ENCODE peak calls at places on chromosome 1, in seven cellular contexts. One of them, this sample, is unnamed.

GRCh38 chr1:210098376-210098775 is 134.2 kb upstream of the SERTAD4 start:
- DNase-seq in NCI-H1417: no peak
- DNase-seq in body of pancreas: no peak
- DNase-seq in tibial artery: no peak
- DNase-seq in naive thymus-derived CD4-positive, alpha-beta T cell: no peak
- DNase-seq in NCI-H460: no peak
- DNase-seq in upper lobe of right lung: no peak
- DNase-seq in this sample: no peak

GRCh38 chr1:197180252-197180878 is 33.9 kb upstream of the ASPM start:
- DNase-seq in NCI-H1417: peak
- DNase-seq in body of pancreas: no peak
- DNase-seq in tibial artery: no peak
- DNase-seq in naive thymus-derived CD4-positive, alpha-beta T cell: no peak
- DNase-seq in NCI-H460: peak
- DNase-seq in upper lobe of right lung: no peak
- DNase-seq in this sample: no peak

GRCh38 chr1:170586321-170586855 is 54.4 kb downstream of the GORAB start:
- DNase-seq in NCI-H1417: no peak
- DNase-seq in body of pancreas: no peak
- DNase-seq in tibial artery: peak
- DNase-seq in naive thymus-derived CD4-positive, alpha-beta T cell: no peak
- DNase-seq in NCI-H460: no peak
- DNase-seq in upper lobe of right lung: no peak
- DNase-seq in this sample: no peak

GRCh38 chr1:12496154-12496961 is 121.7 kb downstream of the DHRS3 start:
- DNase-seq in NCI-H1417: no peak
- DNase-seq in body of pancreas: peak
- DNase-seq in tibial artery: peak
- DNase-seq in naive thymus-derived CD4-positive, alpha-beta T cell: no peak
- DNase-seq in NCI-H460: no peak
- DNase-seq in upper lobe of right lung: no peak
- DNase-seq in this sample: no peak

GRCh38 chr1:33181038-33181861 is 593 bp downstream of the TRIM62 start:
- DNase-seq in NCI-H1417: peak
- DNase-seq in body of pancreas: peak
- DNase-seq in tibial artery: peak
- DNase-seq in naive thymus-derived CD4-positive, alpha-beta T cell: peak
- DNase-seq in NCI-H460: no peak
- DNase-seq in upper lobe of right lung: peak
- DNase-seq in this sample: peak

GRCh38 chr1:93013311-93014091 is 52.2 kb upstream of the DIPK1A start:
- DNase-seq in NCI-H1417: no peak
- DNase-seq in body of pancreas: no peak
- DNase-seq in tibial artery: no peak
- DNase-seq in naive thymus-derived CD4-positive, alpha-beta T cell: no peak
- DNase-seq in NCI-H460: no peak
- DNase-seq in upper lobe of right lung: no peak
- DNase-seq in this sample: no peak

GRCh38 chr1:162036156-162036555 is 12.5 kb upstream of the OLFML2B start:
- DNase-seq in NCI-H1417: no peak
- DNase-seq in body of pancreas: no peak
- DNase-seq in tibial artery: no peak
- DNase-seq in naive thymus-derived CD4-positive, alpha-beta T cell: no peak
- DNase-seq in NCI-H460: no peak
- DNase-seq in upper lobe of right lung: no peak
- DNase-seq in this sample: no peak

GRCh38 chr1:97930472-97930871 is 9.6 kb upstream of the DPYD start:
- DNase-seq in NCI-H1417: no peak
- DNase-seq in body of pancreas: no peak
- DNase-seq in tibial artery: no peak
- DNase-seq in naive thymus-derived CD4-positive, alpha-beta T cell: no peak
- DNase-seq in NCI-H460: no peak
- DNase-seq in upper lobe of right lung: no peak
- DNase-seq in this sample: no peak

GRCh38 chr1:64691631-64692030 is 53.2 kb upstream of the RAVER2 start:
- DNase-seq in NCI-H1417: no peak
- DNase-seq in body of pancreas: no peak
- DNase-seq in tibial artery: no peak
- DNase-seq in naive thymus-derived CD4-positive, alpha-beta T cell: no peak
- DNase-seq in NCI-H460: no peak
- DNase-seq in upper lobe of right lung: no peak
- DNase-seq in this sample: no peak

GRCh38 chr1:201686709-201687455 is 142.1 kb upstream of the IPO9 start:
- DNase-seq in NCI-H1417: peak
- DNase-seq in body of pancreas: peak
- DNase-seq in tibial artery: no peak
- DNase-seq in naive thymus-derived CD4-positive, alpha-beta T cell: no peak
- DNase-seq in NCI-H460: no peak
- DNase-seq in upper lobe of right lung: no peak
- DNase-seq in this sample: no peak

GRCh38 chr1:61261585-61261984 is 179.2 kb downstream of the NFIA start:
- DNase-seq in NCI-H1417: no peak
- DNase-seq in body of pancreas: no peak
- DNase-seq in tibial artery: no peak
- DNase-seq in naive thymus-derived CD4-positive, alpha-beta T cell: no peak
- DNase-seq in NCI-H460: no peak
- DNase-seq in upper lobe of right lung: no peak
- DNase-seq in this sample: no peak